ENCODE peak calls at places on chromosomes 6 and 20, in ten cellular contexts. P is CD8-positive, alpha-beta T cell; N is brain microvascular endothelial cell; T is astrocyte; F is lower lobe of right lung; D is lung; X is fibroblast of lung; S is transverse colon; K is kidney epithelial cell; L is upper lobe of left lung. I is an unnamed sample. For H3K36me3, the result is how much of the 10 kb centered on the place peaks cover.

GRCh38 chr20:50415031-50415515 is 95.1 kb upstream of the PTPN1 start:
- DNase-seq in P (no peak), N (no peak), T (no peak), F (peak), D (peak), X (no peak), S (no peak), K (no peak), L (peak), I (no peak)

GRCh38 chr20:23156170-23156841 is 70.2 kb upstream of the CD93 start:
- DNase-seq in P (no peak), N (peak), T (peak), F (peak), D (no peak), X (peak), S (peak), K (peak), L (peak), I (no peak)

GRCh38 chr6:163264662-163265035 is 149.9 kb upstream of the QKI start:
- DNase-seq in P (no peak), N (no peak), T (no peak), F (no peak), D (no peak), X (no peak), S (no peak), K (no peak), L (no peak), I (no peak)

GRCh38 chr20:50199703-50200102 is 9.1 kb downstream of the CEBPB start:
- DNase-seq in P (no peak), N (no peak), T (no peak), F (no peak), D (no peak), X (no peak), S (no peak), K (no peak), L (no peak), I (no peak)

GRCh38 chr6:52522655-52523054 is 54.2 kb downstream of the TRAM2 start:
- DNase-seq in P (no peak), N (no peak), T (peak), F (no peak), D (no peak), X (peak), S (no peak), K (no peak), L (no peak), I (no peak)

GRCh38 chr20:646107-646867 is 6.7 kb downstream of the SRXN1 start:
- DNase-seq in P (no peak), N (no peak), T (no peak), F (no peak), D (no peak), X (no peak), S (no peak), K (no peak), L (no peak), I (no peak)

GRCh38 chr6:40743226-40743625 is 156.1 kb upstream of the LRFN2 start:
- DNase-seq in P (no peak), N (no peak), T (no peak), F (no peak), D (no peak), X (no peak), S (no peak), K (no peak), L (no peak), I (no peak)

GRCh38 chr6:21277601-21278043 is 315.9 kb upstream of the SOX4 start:
- DNase-seq in P (no peak), N (no peak), T (peak), F (no peak), D (no peak), X (no peak), S (no peak), K (no peak), L (no peak), I (no peak)

GRCh38 chr20:62378215-62378614 is 8.7 kb upstream of the RPS21 start:
- DNase-seq in P (no peak), N (no peak), T (no peak), F (no peak), D (no peak), X (no peak), S (no peak), K (no peak), L (no peak), I (no peak)

GRCh38 chr20:17866234-17867001 is 102.2 kb downstream of the SNX5 start:
- DNase-seq in P (no peak), N (no peak), T (no peak), F (no peak), D (no peak), X (no peak), S (no peak), K (no peak), L (no peak), I (no peak)

GRCh38 chr20:4095639-4096038 is 80.3 kb upstream of the RNF24 start:
- DNase-seq in P (no peak), N (no peak), T (no peak), F (no peak), D (no peak), X (no peak), S (no peak), K (no peak), L (no peak), I (no peak)

GRCh38 chr20:4088766-4089165 is 73.4 kb upstream of the RNF24 start:
- DNase-seq in P (no peak), N (no peak), T (no peak), F (no peak), D (no peak), X (no peak), S (no peak), K (no peak), L (no peak), I (no peak)

GRCh38 chr20:4091332-4092135 is 76.2 kb upstream of the RNF24 start:
- DNase-seq in P (no peak), N (peak), T (peak), F (peak), D (peak), X (peak), S (peak), K (no peak), L (peak), I (no peak)

GRCh38 chr20:4090756-4091331 is 75.5 kb upstream of the RNF24 start:
- DNase-seq in P (no peak), N (peak), T (peak), F (no peak), D (no peak), X (peak), S (no peak), K (no peak), L (no peak), I (no peak)

DNA sequence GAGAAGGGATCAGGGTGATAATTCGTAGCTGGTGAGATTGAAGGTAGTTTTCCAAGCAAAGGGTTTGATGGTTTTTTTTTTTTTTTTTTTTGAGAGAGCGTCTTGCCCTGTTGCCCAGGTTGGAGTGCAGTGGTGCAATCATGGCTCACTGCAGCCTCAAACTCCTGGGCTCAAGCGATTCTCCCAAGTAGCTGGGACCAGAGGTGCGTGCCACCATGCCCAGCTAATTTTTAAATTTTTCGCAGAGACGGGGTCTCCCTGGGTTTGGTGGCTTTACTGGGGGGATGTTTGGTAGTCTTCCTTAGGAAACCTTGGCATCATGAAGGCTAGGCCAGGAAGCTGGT is 76.8 kb upstream of the RNF24 start:
- DNase-seq in P (no peak), N (no peak), T (no peak), F (no peak), D (no peak), X (no peak), S (no peak), K (no peak), L (no peak), I (no peak)
- TF ChIP-seq CTCF in P (no peak), N (no peak), T (no peak), F (no peak), D (no peak), X (no peak), S (no peak), K (no peak), L (no peak), I (no peak)

GRCh38 chr6:33776186-33776585 is 12.7 kb downstream of the LEMD2 start:
- DNase-seq in P (no peak), N (no peak), T (no peak), F (no peak), D (no peak), X (no peak), S (no peak), K (no peak), L (no peak), I (no peak)
- H3K36me3 ChIP-seq in P (half or more), N (half or more), T (half or more), F (half or more), D (under half), X (under half), S (under half), K (under half), L (half or more), I (under half)

GRCh38 chr6:43174263-43175112 is 3.4 kb downstream of the SRF start:
- DNase-seq in P (peak), N (peak), T (peak), F (peak), D (peak), X (peak), S (peak), K (peak), L (peak), I (peak)
- TF ChIP-seq CTCF in P (no peak), N (peak), T (no peak), F (peak), D (no peak), X (no peak), S (peak), K (no peak), L (no peak), I (no peak)

DNA sequence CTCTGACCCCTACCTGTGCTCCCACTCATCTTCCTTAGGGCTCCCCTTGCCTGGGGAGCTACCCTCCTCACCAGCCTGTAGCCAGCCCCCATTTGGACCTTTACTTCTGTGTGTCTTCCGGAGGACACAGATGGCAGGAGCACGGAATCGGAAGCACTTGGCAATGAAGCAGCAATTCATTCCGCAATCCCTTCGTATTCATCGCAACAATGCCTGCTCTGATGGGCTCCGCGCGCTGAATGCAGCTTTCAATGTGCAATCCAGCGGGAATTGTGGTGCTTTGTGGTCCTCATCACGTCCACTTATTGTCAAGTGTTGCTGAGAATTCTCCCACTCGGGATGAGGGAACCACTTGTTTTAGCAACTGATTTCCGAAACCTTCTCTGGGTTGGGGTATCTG is 336.0 kb downstream of the DHX35 start:
- DNase-seq in P (no peak), N (no peak), T (no peak), F (no peak), D (no peak), X (no peak), S (no peak), K (no peak), L (no peak), I (no peak)
- H3K36me3 ChIP-seq in P (under half), N (under half), T (under half), F (under half), D (under half), X (under half), S (under half), K (under half), L (under half), I (under half)

GRCh38 chr6:12097791-12098190 is 85.7 kb downstream of the HIVEP1 start:
- DNase-seq in P (no peak), N (no peak), T (peak), F (no peak), D (no peak), X (no peak), S (no peak), K (no peak), L (no peak), I (no peak)
- TF ChIP-seq CTCF in P (no peak), N (no peak), T (no peak), F (no peak), D (no peak), X (no peak), S (no peak), K (no peak), L (no peak), I (no peak)